ENCODE peak calls at places on chromosome 15, in four cellular contexts. One of them, this sample, is unnamed.

GRCh38 chr15:46442196-46442595 is 807.4 kb downstream of the SQOR start:
- DNase-seq in Calu3: no peak
- DNase-seq in PC-9: no peak
- DNase-seq in spleen: no peak
- DNase-seq in this sample: no peak

GRCh38 chr15:66484539-66485112 is 12.9 kb downstream of the SNAPC5 start:
- DNase-seq in PC-9: no peak
- DNase-seq in spleen: no peak
- DNase-seq in Calu3: no peak
- DNase-seq in this sample: no peak

GRCh38 chr15:41713047-41713446 is 52.8 kb downstream of the MGA start:
- DNase-seq in spleen: no peak
- DNase-seq in PC-9: no peak
- DNase-seq in Calu3: no peak
- DNase-seq in this sample: no peak

GRCh38 chr15:47374222-47374621 is 343.1 kb upstream of the SEMA6D start:
- DNase-seq in Calu3: no peak
- DNase-seq in PC-9: no peak
- DNase-seq in spleen: no peak
- DNase-seq in this sample: no peak

GRCh38 chr15:96340348-96340610 is 9.8 kb downstream of the NR2F2 start:
- DNase-seq in PC-9: no peak
- DNase-seq in spleen: no peak
- DNase-seq in Calu3: no peak
- DNase-seq in this sample: no peak

GRCh38 chr15:59570364-59570763 is 41.2 kb upstream of the GCNT3 start:
- DNase-seq in spleen: no peak
- DNase-seq in Calu3: peak; percentile 68
- DNase-seq in PC-9: peak; percentile 67
- DNase-seq in this sample: no peak

GRCh38 chr15:50798684-50799083 is 33.2 kb upstream of the SPPL2A start:
- DNase-seq in Calu3: peak; percentile 15
- DNase-seq in spleen: no peak
- DNase-seq in PC-9: peak; percentile 27
- DNase-seq in this sample: no peak

GRCh38 chr15:78061963-78062427 is 15.5 kb downstream of the TBC1D2B start:
- DNase-seq in PC-9: no peak
- DNase-seq in Calu3: no peak
- DNase-seq in spleen: no peak
- DNase-seq in this sample: no peak

GRCh38 chr15:101799665-101800064 is 3.6 kb upstream of the OR4F6 start:
- DNase-seq in PC-9: no peak
- DNase-seq in Calu3: no peak
- DNase-seq in spleen: no peak
- DNase-seq in this sample: no peak

GRCh38 chr15:55742498-55742926 is 440 bp downstream of the PRTG start:
- DNase-seq in PC-9: peak; percentile 27
- DNase-seq in Calu3: peak; percentile 45
- DNase-seq in spleen: no peak
- DNase-seq in this sample: no peak

DNA sequence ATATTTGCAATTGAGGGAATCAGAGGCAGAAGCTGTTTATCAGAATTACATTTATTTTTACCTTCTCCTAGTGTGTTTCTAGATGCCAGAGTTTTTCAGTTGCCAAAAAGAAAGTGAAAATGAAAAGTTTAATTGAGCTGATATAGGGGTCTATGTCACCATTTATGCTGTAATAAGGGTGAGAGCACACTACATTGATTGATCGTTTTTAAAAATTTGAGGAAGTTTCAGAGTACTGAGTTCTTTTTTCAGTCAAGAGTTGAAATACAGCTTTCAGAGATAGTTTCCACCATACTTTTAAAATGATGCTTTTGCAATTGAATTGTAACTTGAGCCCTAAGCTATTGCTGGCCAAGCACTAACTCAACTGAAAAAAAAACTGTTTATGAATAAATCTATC is 326.9 kb downstream of the UNC13C start:
- DNase-seq in PC-9: no peak
- DNase-seq in spleen: no peak
- DNase-seq in Calu3: no peak
- DNase-seq in this sample: no peak
- TF ChIP-seq CTCF in PC-9: no peak
- TF ChIP-seq CTCF in spleen: no peak
- TF ChIP-seq CTCF in Calu3: no peak
- TF ChIP-seq CTCF in this sample: no peak

GRCh38 chr15:22918056-22918455 is 62.1 kb downstream of the CYFIP1 start:
- DNase-seq in spleen: peak; percentile 41
- DNase-seq in Calu3: no peak
- DNase-seq in PC-9: peak; percentile 29
- DNase-seq in this sample: peak; percentile 55

GRCh38 chr15:22918596-22919140 is 61.5 kb downstream of the CYFIP1 start:
- DNase-seq in spleen: peak; percentile 61
- DNase-seq in PC-9: no peak
- DNase-seq in Calu3: no peak
- DNase-seq in this sample: peak; percentile 84

GRCh38 chr15:22916606-22917350 is 63.4 kb downstream of the CYFIP1 start:
- DNase-seq in spleen: peak; percentile 64
- DNase-seq in Calu3: no peak
- DNase-seq in PC-9: no peak
- DNase-seq in this sample: peak; percentile 79

GRCh38 chr15:22917556-22917955 is 62.6 kb downstream of the CYFIP1 start:
- DNase-seq in PC-9: no peak
- DNase-seq in spleen: peak; percentile 66
- DNase-seq in Calu3: no peak
- DNase-seq in this sample: peak; percentile 83

DNA sequence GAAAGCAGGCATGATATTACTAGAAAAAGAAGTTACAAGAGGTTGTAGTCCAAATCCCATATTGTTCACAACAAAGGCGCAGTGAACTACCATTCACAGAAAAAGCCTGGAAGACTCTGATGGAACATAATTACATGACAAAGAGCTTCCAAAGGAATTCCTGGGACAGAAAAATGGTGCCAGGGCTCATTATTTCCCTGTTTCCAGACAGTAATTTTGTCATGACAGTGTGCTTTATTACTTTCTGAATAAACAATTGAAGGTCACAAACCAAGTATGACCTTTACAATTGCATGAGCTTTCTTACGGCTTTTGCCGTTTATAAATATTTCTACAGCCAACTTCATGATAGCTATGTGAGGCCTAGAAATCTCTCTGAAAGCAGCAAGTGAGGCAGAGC is 61.0 kb downstream of the CYFIP1 start:
- DNase-seq in PC-9: no peak
- DNase-seq in spleen: no peak
- DNase-seq in Calu3: no peak
- DNase-seq in this sample: no peak
- TF ChIP-seq CTCF in PC-9: no peak
- TF ChIP-seq CTCF in spleen: no peak
- TF ChIP-seq CTCF in Calu3: no peak
- TF ChIP-seq CTCF in this sample: no peak

DNA sequence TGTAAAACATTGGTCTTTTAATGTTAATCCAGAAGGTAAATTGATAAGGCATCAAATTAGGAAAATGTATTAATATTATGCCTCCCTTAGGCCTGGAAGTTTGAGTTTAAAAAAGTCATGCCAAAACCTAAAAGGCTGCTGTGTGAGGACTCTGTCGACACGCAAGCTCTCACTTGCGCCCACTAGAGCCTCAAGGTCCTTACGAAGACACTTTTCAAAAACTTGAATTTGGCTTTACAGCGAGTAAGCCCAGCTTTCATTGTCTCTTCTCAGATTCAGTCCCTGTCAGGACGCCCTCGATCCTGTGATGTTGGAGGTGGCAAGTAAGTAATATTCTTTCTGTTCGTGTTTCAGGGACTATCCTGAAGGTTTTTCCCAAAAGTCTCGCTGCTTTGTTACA is 89.7 kb downstream of the CRTC3 start:
- DNase-seq in PC-9: no peak
- DNase-seq in Calu3: no peak
- DNase-seq in spleen: no peak
- DNase-seq in this sample: no peak
- TF ChIP-seq CTCF in PC-9: no peak
- TF ChIP-seq CTCF in Calu3: no peak
- TF ChIP-seq CTCF in spleen: no peak
- TF ChIP-seq CTCF in this sample: no peak

GRCh38 chr15:72146221-72146620 is 28.0 kb downstream of the SENP8 start:
- DNase-seq in spleen: no peak
- DNase-seq in Calu3: no peak
- DNase-seq in PC-9: no peak
- DNase-seq in this sample: no peak

GRCh38 chr15:72139667-72140066 is 21.5 kb downstream of the SENP8 start:
- DNase-seq in spleen: no peak
- DNase-seq in Calu3: no peak
- DNase-seq in PC-9: no peak
- DNase-seq in this sample: no peak

GRCh38 chr15:72136170-72137051 is 18.2 kb downstream of the SENP8 start:
- DNase-seq in spleen: no peak
- DNase-seq in Calu3: no peak
- DNase-seq in PC-9: no peak
- DNase-seq in this sample: no peak

GRCh38 chr15:72140088-72140487 is 21.9 kb downstream of the SENP8 start:
- DNase-seq in PC-9: no peak
- DNase-seq in Calu3: no peak
- DNase-seq in spleen: no peak
- DNase-seq in this sample: no peak

GRCh38 chr15:72141171-72142084 is 23.2 kb downstream of the SENP8 start:
- DNase-seq in Calu3: no peak
- DNase-seq in PC-9: no peak
- DNase-seq in spleen: no peak
- DNase-seq in this sample: no peak
- TF ChIP-seq CTCF in Calu3: no peak
- TF ChIP-seq CTCF in PC-9: no peak
- TF ChIP-seq CTCF in spleen: no peak
- TF ChIP-seq CTCF in this sample: no peak

This sample was measured in chondrocyte.